ENCODE peak calls at places on chromosomes 12 and 14, in six cellular contexts. S is heart right ventricle; V is CD8-positive, alpha-beta T cell; Z is heart left ventricle; U is left lung; R is lower lobe of right lung. O is an unnamed sample. For H3K4me1, the result is how much of the 10 kb centered on the place peaks cover.

GRCh38 chr12:132786192-132786591 is 24.6 kb upstream of the ANKLE2 start:
- ATAC-seq in U (no peak), Z (no peak), S (no peak), V (no peak), R (no peak), O (no peak)

GRCh38 chr14:26966942-26967341 is 369.1 kb upstream of the NOVA1 start:
- ATAC-seq in Z (peak), R (no peak), V (no peak), U (peak), S (no peak), O (peak)

GRCh38 chr12:88111074-88111652 is 30.7 kb downstream of the CEP290 start:
- ATAC-seq in R (no peak), S (no peak), V (no peak), U (peak), Z (no peak), O (no peak)

GRCh38 chr14:73865536-73866113 is 14.0 kb downstream of the PTGR2 start:
- ATAC-seq in U (no peak), R (no peak), S (no peak), V (no peak), Z (no peak), O (no peak)

GRCh38 chr12:26327975-26328635 is 132.7 kb downstream of the SSPN start:
- ATAC-seq in Z (no peak), R (peak), S (no peak), U (no peak), V (no peak), O (no peak)

GRCh38 chr14:102616318-102616717 is 23.9 kb downstream of the RCOR1 start:
- ATAC-seq in U (no peak), V (no peak), Z (no peak), R (peak), S (no peak), O (peak)

GRCh38 chr12:6559500-6559899 is 3.7 kb upstream of the IFFO1 start:
- ATAC-seq in U (peak), V (no peak), Z (no peak), S (no peak), R (peak), O (no peak)

GRCh38 chr12:116385486-116386217 is 108.2 kb upstream of the MED13L start:
- ATAC-seq in R (no peak), S (no peak), U (no peak), V (no peak), Z (no peak), O (no peak)

GRCh38 chr12:106445053-106445452 is 87.5 kb downstream of the POLR3B start:
- ATAC-seq in V (no peak), U (no peak), R (no peak), S (no peak), Z (no peak), O (no peak)

GRCh38 chr12:66354291-66354690 is 52.0 kb downstream of the HELB start:
- ATAC-seq in U (no peak), V (no peak), Z (no peak), R (no peak), S (no peak), O (no peak)

GRCh38 chr14:101763941-101764709 is 2.6 kb downstream of the PPP2R5C start:
- ATAC-seq in V (no peak), Z (no peak), R (peak), U (peak), S (no peak), O (no peak)

GRCh38 chr12:100720016-100720654 is 74.4 kb upstream of the ANO4 start:
- ATAC-seq in U (no peak), Z (no peak), S (no peak), V (no peak), R (no peak), O (no peak)

GRCh38 chr12:131005161-131006035 is 51.7 kb downstream of the ADGRD1 start:
- ATAC-seq in Z (no peak), U (no peak), R (no peak), V (no peak), S (no peak), O (no peak)

GRCh38 chr14:23532658-23533057 is 18.9 kb downstream of the ZFHX2 start:
- ATAC-seq in Z (no peak), V (no peak), S (no peak), U (no peak), R (no peak), O (no peak)
- H3K4me1 ChIP-seq in Z (under half), V (under half), S (under half), U (under half), R (under half), O (under half)

DNA sequence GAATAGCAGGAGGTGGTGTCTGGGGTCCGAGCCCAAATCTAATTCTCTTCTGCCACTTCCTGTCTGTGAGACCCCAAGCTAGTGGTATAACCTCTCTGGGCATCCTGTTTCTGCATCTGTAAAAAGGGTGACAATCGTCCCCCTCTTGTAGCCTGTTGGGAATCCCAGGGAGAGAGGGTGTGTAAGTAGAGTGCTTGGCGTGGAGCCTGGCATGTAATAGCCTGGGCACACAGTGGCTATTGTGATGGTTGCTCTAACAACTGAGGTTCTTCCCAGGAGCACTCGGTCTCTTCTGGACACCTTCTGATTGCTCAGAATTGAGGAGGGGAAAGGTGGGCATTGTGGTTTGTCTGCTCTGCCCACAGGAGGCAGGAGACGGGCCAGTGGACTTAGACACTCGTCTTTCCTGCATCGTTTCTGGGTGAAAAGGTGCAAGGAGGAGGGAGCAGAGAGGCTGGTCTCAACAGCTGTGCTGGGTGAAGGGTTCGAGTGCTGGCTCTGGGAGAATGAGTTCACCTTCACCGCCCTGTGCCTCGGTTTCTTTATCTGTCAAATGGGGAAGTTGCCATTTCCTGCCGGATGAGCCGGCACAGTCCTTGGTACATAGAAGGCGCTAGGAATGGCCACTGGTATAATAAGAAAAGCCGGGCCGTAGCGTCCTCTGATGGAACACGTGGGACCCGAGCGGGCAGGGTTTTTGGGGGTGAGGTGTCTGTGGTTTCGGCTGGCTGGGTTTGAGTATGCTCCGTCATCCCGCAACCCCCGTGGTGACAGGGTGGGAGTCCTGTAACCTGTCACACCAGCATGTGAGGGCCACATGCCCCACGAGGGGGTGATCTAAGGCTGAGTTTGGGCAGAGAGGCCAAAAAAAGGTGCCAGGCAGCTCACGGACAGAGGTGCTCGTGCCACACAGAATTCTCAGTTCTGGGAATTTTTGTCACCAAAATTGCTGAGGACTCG is 7.2 kb downstream of the BCL7A start:
- ATAC-seq in V (no peak), S (no peak), Z (peak), U (peak), R (no peak), O (no peak)
- TF ChIP-seq CTCF in V (no peak), S (no peak), Z (no peak), U (no peak), R (no peak), O (no peak)

GRCh38 chr14:69644814-69645213 is 33.4 kb downstream of the SUSD6 start:
- ATAC-seq in U (no peak), Z (no peak), S (no peak), R (peak), V (no peak), O (no peak)

GRCh38 chr14:69647216-69647615 is 35.8 kb downstream of the SUSD6 start:
- ATAC-seq in U (peak), V (no peak), S (no peak), Z (no peak), R (peak), O (no peak)

GRCh38 chr14:69648480-69649414 is 37.4 kb downstream of the SUSD6 start:
- ATAC-seq in R (no peak), V (no peak), U (peak), Z (peak), S (peak), O (no peak)

GRCh38 chr14:69640931-69641330 is 29.5 kb downstream of the SUSD6 start:
- ATAC-seq in S (no peak), R (no peak), V (no peak), Z (no peak), U (no peak), O (no peak)

DNA sequence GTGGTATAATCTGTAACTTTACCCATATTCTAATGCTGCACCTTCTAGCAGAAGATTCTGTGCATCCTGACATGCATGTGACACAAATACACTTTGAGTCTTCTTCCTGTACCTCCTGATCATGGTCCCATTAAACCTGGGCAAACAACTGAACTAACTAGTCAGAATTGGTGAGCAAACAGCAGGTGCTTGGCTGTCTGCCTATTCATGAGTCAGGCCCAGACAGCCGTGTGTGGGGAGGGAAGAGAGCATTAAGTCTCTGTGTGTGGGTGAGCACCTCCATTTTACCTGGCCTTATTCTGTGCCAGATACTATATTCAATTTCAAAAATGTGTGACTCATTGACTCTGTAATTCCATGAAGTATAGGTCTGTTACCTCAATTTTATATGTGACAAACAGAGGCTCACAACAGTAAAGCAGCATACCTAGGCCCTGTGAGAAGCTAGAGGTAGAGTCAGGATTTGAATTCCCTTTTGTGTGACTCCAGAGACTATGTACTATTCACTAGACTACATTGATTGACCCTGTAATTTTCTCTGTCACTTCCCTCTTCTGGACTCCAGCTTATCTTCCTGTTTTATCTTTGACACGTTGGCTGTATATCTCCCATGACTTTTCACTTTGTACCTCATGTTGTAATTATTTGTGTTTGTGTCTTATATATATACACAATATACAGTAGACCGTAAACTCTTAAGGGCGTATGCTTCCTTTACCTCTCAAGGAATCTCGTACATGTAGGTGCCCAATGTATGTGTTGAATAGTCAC is 32.2 kb downstream of the SUSD6 start:
- ATAC-seq in V (peak), U (peak), S (no peak), R (peak), Z (peak), O (no peak)
- H3K4me1 ChIP-seq in V (under half), U (under half), S (half or more), R (half or more), Z (under half), O (under half)

DNA sequence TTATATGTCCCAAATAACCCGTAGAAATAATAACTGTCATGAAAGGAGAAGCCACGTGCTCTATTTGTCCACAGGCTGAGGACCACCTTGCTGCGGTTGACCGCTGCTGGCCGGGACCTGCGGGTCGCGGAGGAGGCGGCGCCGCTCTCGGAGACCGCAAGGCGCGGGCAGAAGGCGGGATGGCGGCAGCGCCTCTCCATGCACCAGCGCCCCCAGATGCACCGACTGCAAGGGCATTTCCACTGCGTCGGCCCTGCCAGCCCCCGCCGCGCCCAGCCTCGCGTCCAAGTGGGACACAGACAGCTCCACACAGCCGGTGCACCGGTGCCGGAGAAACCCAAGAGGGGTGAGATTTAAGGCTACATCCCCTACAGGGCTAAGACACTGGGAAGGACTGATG is 21.0 kb downstream of the RPGRIP1 start:
- ATAC-seq in U (peak), R (peak), Z (peak), S (peak), V (peak), O (no peak)
- TF ChIP-seq CTCF in U (no peak), R (no peak), Z (no peak), S (no peak), V (no peak), O (no peak)

DNA sequence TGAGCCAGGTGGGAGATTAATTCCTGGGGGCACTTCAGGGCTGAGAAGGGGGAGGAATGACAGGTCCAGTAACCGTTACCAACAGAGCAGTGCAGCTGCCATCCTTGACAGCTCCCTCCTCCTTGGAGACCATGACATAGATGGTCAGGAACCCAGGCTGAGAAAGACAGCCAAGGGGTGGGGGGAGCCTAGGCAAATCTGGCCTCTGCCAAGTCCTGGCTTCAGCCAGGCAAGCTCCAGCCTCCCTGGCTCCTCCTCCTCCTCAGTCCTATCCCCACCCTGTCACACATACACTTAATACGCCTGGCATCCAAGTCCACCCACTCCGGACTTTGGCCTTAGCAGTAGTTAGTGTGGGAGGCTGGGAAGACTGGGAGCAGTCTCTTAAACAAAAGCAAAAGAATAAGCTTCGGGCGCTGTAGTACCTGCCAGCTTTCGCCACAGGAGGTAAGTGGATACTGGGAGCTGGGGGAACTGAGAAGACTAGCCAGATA is at the start of gene RDH5:
- ATAC-seq in Z (peak), R (no peak), U (no peak), V (no peak), S (peak), O (peak)
- H3K4me1 ChIP-seq in Z (half or more), R (half or more), U (under half), V (under half), S (half or more), O (under half)

GRCh38 chr14:50901361-50901760 is 29.5 kb downstream of the ABHD12B start:
- ATAC-seq in R (no peak), Z (no peak), S (no peak), V (no peak), U (no peak), O (no peak)
- TF ChIP-seq CTCF in R (no peak), Z (no peak), S (no peak), V (no peak), U (no peak), O (no peak)

DNA sequence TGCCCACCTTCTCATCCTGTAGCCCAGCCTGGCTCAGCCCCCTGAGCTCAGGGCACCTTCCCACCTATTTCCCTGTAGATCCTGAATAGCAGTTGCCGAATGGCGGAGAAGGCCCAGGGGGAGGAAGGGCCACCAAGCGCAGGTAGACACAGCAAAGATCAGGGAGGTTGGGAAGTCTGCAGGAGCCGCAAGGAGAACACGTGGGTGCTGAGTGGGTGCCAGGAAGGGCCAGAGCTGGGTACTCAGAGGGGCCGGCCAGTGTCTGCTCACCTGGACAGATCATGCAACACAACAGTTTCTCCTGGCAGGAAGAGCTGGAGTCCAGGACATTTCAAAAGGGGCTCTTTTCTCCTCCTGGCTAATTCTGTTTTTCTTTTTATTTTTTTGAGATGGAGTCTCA is 30.6 kb downstream of the CHGA start:
- ATAC-seq in V (no peak), S (no peak), U (no peak), Z (no peak), R (no peak), O (no peak)
- H3K4me1 ChIP-seq in V (under half), S (under half), U (under half), Z (under half), R (under half), O (under half)